ENCODE peak calls at places on chromosomes 16 and 17, in seven cellular contexts. I is breast epithelium, U is heart right ventricle, B is mucosa of descending colon, G is cardiac muscle cell, F is neural progenitor cell, C is ovary. H is an unnamed sample. For H3K4me1, the result is how much of the 10 kb centered on the place peaks cover.

GRCh38 chr17:10792156-10792555 is 11.7 kb downstream of the TMEM238L start:
- DNase-seq in C (no peak), B (peak), G (no peak), F (no peak), I (peak), U (no peak), H (no peak)

GRCh38 chr17:20926532-20926931 is 116.3 kb downstream of the USP22 start:
- DNase-seq in C (no peak), F (no peak), B (no peak), G (peak), U (no peak), I (no peak), H (no peak)

GRCh38 chr16:73572135-73572534 is 524.2 kb upstream of the ZFHX3 start:
- DNase-seq in B (no peak), U (peak), I (peak), G (no peak), C (no peak), F (peak), H (no peak)

GRCh38 chr17:34195987-34196386 is 59.1 kb upstream of the CCL2 start:
- DNase-seq in I (no peak), U (no peak), G (no peak), B (no peak), C (no peak), F (no peak), H (no peak)

GRCh38 chr17:77708049-77708448 is 250.5 kb upstream of the TNRC6C start:
- DNase-seq in G (no peak), U (no peak), C (no peak), B (no peak), I (no peak), F (no peak), H (no peak)

GRCh38 chr17:4947411-4948165 is 742 bp downstream of the PFN1 start:
- DNase-seq in G (peak), C (peak), U (peak), F (peak), I (no peak), B (peak), H (no peak)

GRCh38 chr17:9520649-9521435 is 54.8 kb downstream of the STX8 start:
- DNase-seq in B (no peak), C (no peak), I (no peak), G (peak), U (no peak), F (peak), H (no peak)

GRCh38 chr17:60039096-60039495 is 39.6 kb downstream of the HEATR6 start:
- DNase-seq in G (no peak), C (no peak), U (no peak), I (no peak), B (no peak), F (no peak), H (no peak)

GRCh38 chr17:49015924-49016774 is 19.0 kb downstream of the IGF2BP1 start:
- DNase-seq in U (no peak), I (no peak), F (no peak), B (no peak), G (peak), C (no peak), H (no peak)

GRCh38 chr16:73505178-73505968 is 457.4 kb upstream of the ZFHX3 start:
- DNase-seq in C (no peak), F (no peak), G (no peak), B (no peak), U (no peak), I (no peak), H (no peak)

GRCh38 chr17:9370464-9370863 is 205.2 kb downstream of the STX8 start:
- DNase-seq in U (no peak), F (no peak), B (no peak), I (no peak), C (no peak), G (peak), H (no peak)

GRCh38 chr17:45425125-45425983 is 7.3 kb downstream of the ARHGAP27 start:
- DNase-seq in U (no peak), C (no peak), I (peak), B (peak), G (peak), F (peak), H (peak)

GRCh38 chr16:4087990-4088577 is 28.2 kb downstream of the ADCY9 start:
- DNase-seq in F (no peak), U (no peak), G (no peak), B (no peak), C (no peak), I (no peak), H (no peak)

GRCh38 chr17:76207670-76208069 is 32.6 kb downstream of the RNF157 start:
- DNase-seq in U (no peak), I (no peak), G (no peak), C (no peak), F (no peak), B (no peak), H (no peak)

GRCh38 chr16:50448522-50448921 is 79.7 kb upstream of the BRD7 start:
- DNase-seq in U (no peak), G (no peak), C (no peak), I (peak), F (peak), B (no peak), H (no peak)

GRCh38 chr17:34750004-34750403 is 170.6 kb downstream of the TMEM132E start:
- DNase-seq in B (no peak), U (no peak), C (no peak), G (no peak), I (no peak), F (no peak), H (no peak)

GRCh38 chr17:1710807-1711553 is 803 bp upstream of the TLCD2 start:
- DNase-seq in G (peak), U (no peak), B (no peak), I (no peak), C (no peak), F (peak), H (no peak)

GRCh38 chr16:58016841-58017446 is 8.6 kb upstream of the MMP15 start:
- DNase-seq in B (no peak), U (no peak), C (no peak), F (no peak), G (no peak), I (no peak), H (no peak)

GRCh38 chr16:78742501-78743283 is 643.2 kb downstream of the WWOX start:
- DNase-seq in U (no peak), I (no peak), F (no peak), C (no peak), G (no peak), B (peak), H (no peak)

GRCh38 chr17:33498069-33498468 is 205.0 kb upstream of the ASIC2 start:
- DNase-seq in U (no peak), F (no peak), B (no peak), C (no peak), G (peak), I (no peak), H (no peak)

GRCh38 chr17:63816669-63817068 is 10.6 kb upstream of the PSMC5 start:
- DNase-seq in C (no peak), F (no peak), G (no peak), B (no peak), U (no peak), I (no peak), H (no peak)
- H3K4me1 ChIP-seq in C (under half), F (under half), G (under half), B (under half), U (under half), I (under half), H (under half)

GRCh38 chr17:73784015-73784603 is 139.9 kb upstream of the SDK2 start:
- DNase-seq in G (no peak), U (no peak), C (no peak), F (no peak), B (no peak), I (peak), H (no peak)
- H3K4me1 ChIP-seq in G (under half), U (under half), C (under half), F (half or more), B (under half), I (under half), H (under half)

GRCh38 chr16:88977845-88978607 is 1.0 kb upstream of the CBFA2T3 start:
- DNase-seq in C (no peak), G (no peak), U (no peak), I (no peak), B (no peak), F (no peak), H (no peak)
- H3K4me1 ChIP-seq in C (under half), G (under half), U (under half), I (under half), B (under half), F (under half), H (under half)

GRCh38 chr16:10895053-10895946 is 18.3 kb downstream of the CIITA start:
- DNase-seq in C (peak), I (no peak), B (no peak), F (peak), G (peak), U (peak), H (peak)
- H3K4me1 ChIP-seq in C (under half), I (under half), B (under half), F (under half), G (under half), U (under half), H (under half)

DNA sequence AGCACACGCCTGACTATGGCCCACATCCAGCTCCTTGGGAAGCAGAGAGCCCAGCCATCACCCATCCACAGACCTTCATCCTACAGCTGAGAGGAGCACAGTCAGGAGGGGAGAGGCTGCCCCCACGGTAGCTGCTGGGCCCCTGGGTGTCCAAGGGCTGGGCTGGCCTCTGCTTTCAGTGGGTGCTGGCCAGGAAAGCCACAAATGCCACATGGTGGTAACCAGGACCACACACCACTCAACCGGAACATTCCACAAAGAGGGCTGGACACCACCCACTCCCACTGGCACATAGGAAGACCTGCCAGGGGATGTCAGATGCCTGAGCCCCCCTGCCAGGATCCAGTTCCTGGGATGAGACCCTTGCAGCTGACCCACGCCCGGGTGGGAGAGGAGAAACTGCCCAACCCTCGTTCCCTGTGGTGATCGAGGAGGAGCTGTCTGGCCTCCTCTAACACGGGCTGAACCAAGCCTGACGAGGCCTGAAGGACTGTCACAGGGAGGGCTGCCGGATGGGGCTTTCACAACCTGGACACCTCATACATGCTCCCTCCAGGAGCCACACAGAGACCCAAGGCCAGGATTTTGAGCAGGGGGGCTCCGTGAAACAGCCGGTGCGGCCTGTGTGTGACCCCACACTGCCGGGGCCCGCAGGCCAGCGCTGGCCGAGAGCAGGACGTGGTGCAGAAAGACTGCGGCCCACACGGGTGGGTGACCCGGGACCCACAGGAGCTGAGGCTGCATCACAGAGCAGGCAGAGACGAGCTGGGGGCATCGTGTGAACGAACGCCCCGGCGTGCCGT is 30.7 kb downstream of the PIEZO1 start:
- DNase-seq in U (no peak), I (no peak), F (no peak), B (no peak), G (no peak), C (no peak), H (no peak)
- H3K4me1 ChIP-seq in U (under half), I (under half), F (under half), B (under half), G (under half), C (under half), H (under half)

GRCh38 chr17:50721194-50722010 is 2.0 kb downstream of the LUC7L3 start:
- DNase-seq in U (no peak), F (no peak), C (no peak), G (no peak), I (no peak), B (no peak), H (no peak)
- H3K4me1 ChIP-seq in U (half or more), F (under half), C (under half), G (under half), I (under half), B (under half), H (under half)

H was measured in iPS DF 6.9.